ENCODE peak calls at places on chromosomes 12 and 14, in eight cellular contexts. I is amniotic stem cell, E is iPS DF 19.7, P is heart left ventricle, V is T-helper 2 cell, U is T-helper 1 cell, J is GM13977, N is lung. T is an unnamed sample.

GRCh38 chr12:122104844-122105243 is 26.3 kb downstream of the MLXIP start:
- DNase-seq in I (no peak), E (no peak), P (no peak), V (peak), U (no peak), J (no peak), N (no peak), T (no peak)

GRCh38 chr14:87567926-87568325 is 425.1 kb downstream of the GALC start:
- DNase-seq in I (no peak), E (no peak), P (no peak), V (no peak), U (no peak), J (no peak), N (no peak), T (no peak)

GRCh38 chr14:61662437-61663311 is 32.6 kb upstream of the HIF1A start:
- DNase-seq in I (peak), E (peak), P (no peak), V (peak), U (peak), J (peak), N (peak), T (no peak)

GRCh38 chr12:96534339-96534738 is 45.0 kb downstream of the CFAP54 start:
- DNase-seq in I (no peak), E (no peak), P (no peak), V (no peak), U (no peak), J (no peak), N (no peak), T (no peak)

GRCh38 chr12:57583008-57583831 is 7.8 kb upstream of the PIP4K2C start:
- DNase-seq in I (peak), E (peak), P (no peak), V (peak), U (peak), J (peak), N (peak), T (peak)

GRCh38 chr14:100714205-100714781 is 12.4 kb upstream of the DLK1 start:
- DNase-seq in I (no peak), E (no peak), P (no peak), V (no peak), U (no peak), J (no peak), N (no peak), T (no peak)

GRCh38 chr12:120126635-120127005 is 10.1 kb upstream of the RAB35 start:
- DNase-seq in I (no peak), E (no peak), P (no peak), V (no peak), U (no peak), J (no peak), N (peak), T (no peak)

GRCh38 chr12:108516511-108517275 is 1.6 kb downstream of the FICD start:
- DNase-seq in I (no peak), E (no peak), P (no peak), V (no peak), U (no peak), J (no peak), N (no peak), T (no peak)

GRCh38 chr12:124759841-124760508 is 103.7 kb downstream of the SCARB1 start:
- DNase-seq in I (no peak), E (no peak), P (no peak), V (no peak), U (no peak), J (no peak), N (no peak), T (peak)

GRCh38 chr14:68692916-68693771 is 99.7 kb downstream of the ZFP36L1 start:
- DNase-seq in I (peak), E (no peak), P (no peak), V (no peak), U (no peak), J (no peak), N (no peak), T (no peak)

GRCh38 chr12:68069276-68069675 is 80.0 kb downstream of the IFNG-AS1 start:
- DNase-seq in I (no peak), E (no peak), P (no peak), V (no peak), U (no peak), J (no peak), N (no peak), T (no peak)

T was measured in prostate gland.